ENCODE peak calls at places on chromosomes 5 and 9, in eight cellular contexts. I is A549; R is RCC 7860; V is stimulated activated CD8-positive, alpha-beta memory T cell treated with anti-CD3 and anti-CD28 coated beads, Interleukin-7, amount 100 ng/mL, for 24 hours; T is activated CD4-positive, alpha-beta T cell treated with anti-CD3 and anti-CD28 coated beads for 1 hour; D is type B pancreatic cell; A is COLO829; E is T-helper 17 cell. Z is an unnamed sample.

GRCh38 chr9:84756156-84756555 is 86.6 kb downstream of the NTRK2 start:
- DNase-seq in T (no peak), V (no peak), I (no peak), A (no peak), D (no peak), R (no peak), E (no peak), Z (no peak)

GRCh38 chr9:79257215-79257614 is 314.6 kb upstream of the TLE4 start:
- DNase-seq in V (no peak), T (no peak), R (no peak), E (no peak), A (no peak), D (no peak), I (no peak), Z (no peak)

GRCh38 chr5:146867996-146868708 is 10.4 kb downstream of the PPP2R2B start:
- DNase-seq in A (no peak), T (no peak), D (no peak), V (no peak), R (no peak), E (no peak), I (no peak), Z (no peak)

GRCh38 chr5:77957931-77958476 is 181.9 kb upstream of the TBCA start:
- DNase-seq in I (no peak), D (no peak), T (no peak), E (no peak), V (no peak), R (no peak), A (no peak), Z (no peak)

GRCh38 chr5:56671571-56671970 is 143.8 kb upstream of the MAP3K1 start:
- DNase-seq in A (no peak), D (no peak), E (no peak), V (no peak), T (no peak), R (no peak), I (no peak), Z (no peak)

GRCh38 chr9:84271004-84271886 is 69.3 kb downstream of the SLC28A3 start:
- DNase-seq in I (no peak), T (peak), V (no peak), A (no peak), D (no peak), E (no peak), R (no peak), Z (peak)

GRCh38 chr5:150410524-150411244 is 2.0 kb downstream of the CD74 start:
- DNase-seq in D (no peak), T (peak), I (peak), A (peak), E (no peak), V (no peak), R (peak), Z (no peak)

GRCh38 chr9:78213696-78214095 is 22.2 kb upstream of the CEP78 start:
- DNase-seq in V (no peak), D (no peak), R (peak), T (no peak), A (peak), E (no peak), I (no peak), Z (no peak)

GRCh38 chr9:10204276-10204675 is 408.5 kb downstream of the PTPRD start:
- DNase-seq in I (no peak), V (no peak), R (no peak), T (no peak), A (no peak), E (no peak), D (no peak), Z (no peak)

GRCh38 chr9:113492343-113493079 is 29.0 kb downstream of the RGS3 start:
- DNase-seq in T (no peak), V (no peak), R (no peak), E (no peak), D (no peak), A (peak), I (no peak), Z (no peak)

GRCh38 chr9:16705121-16705604 is 165.3 kb downstream of the BNC2 start:
- DNase-seq in A (peak), E (no peak), D (no peak), V (no peak), I (peak), R (peak), T (no peak), Z (no peak)

GRCh38 chr9:4923580-4924544 is 61.2 kb upstream of the JAK2 start:
- DNase-seq in D (no peak), A (no peak), V (no peak), E (no peak), T (no peak), R (peak), I (peak), Z (no peak)

GRCh38 chr5:71830626-71831539 is 111.8 kb downstream of the CARTPT start:
- DNase-seq in I (no peak), A (peak), D (no peak), T (no peak), V (no peak), R (no peak), E (no peak), Z (no peak)

GRCh38 chr9:136854113-136854841 is 2.1 kb downstream of the MAMDC4 start:
- DNase-seq in E (peak), V (no peak), I (no peak), D (no peak), A (no peak), T (no peak), R (no peak), Z (no peak)

GRCh38 chr9:71748280-71748743 is 20.0 kb downstream of the CEMIP2 start:
- DNase-seq in E (no peak), I (no peak), A (no peak), R (peak), T (no peak), D (no peak), V (no peak), Z (no peak)

GRCh38 chr5:74766348-74766886 is 500 bp downstream of the GFM2 start:
- DNase-seq in D (no peak), A (peak), I (peak), V (no peak), R (peak), T (no peak), E (no peak), Z (no peak)

GRCh38 chr9:16257604-16258003 is 612.9 kb downstream of the BNC2 start:
- DNase-seq in V (no peak), A (no peak), D (no peak), I (no peak), T (no peak), R (no peak), E (no peak), Z (no peak)

GRCh38 chr5:159419567-159419966 is 89.3 kb upstream of the IL12B start:
- DNase-seq in A (no peak), I (peak), E (no peak), R (no peak), D (no peak), V (no peak), T (no peak), Z (no peak)

GRCh38 chr5:39815701-39816100 is 390.9 kb upstream of the DAB2 start:
- DNase-seq in R (no peak), I (no peak), T (no peak), A (no peak), V (no peak), E (no peak), D (no peak), Z (no peak)

GRCh38 chr9:23380821-23381220 is 445.2 kb downstream of the ELAVL2 start:
- DNase-seq in R (no peak), A (no peak), T (no peak), D (no peak), E (no peak), V (no peak), I (no peak), Z (no peak)

GRCh38 chr5:34721359-34721758 is 65.2 kb downstream of the RAI14 start:
- DNase-seq in D (no peak), A (no peak), I (no peak), T (no peak), V (no peak), R (no peak), E (no peak), Z (no peak)

GRCh38 chr9:2355594-2355993 is 266.0 kb upstream of the VLDLR start:
- DNase-seq in R (no peak), A (no peak), T (no peak), D (no peak), I (no peak), V (no peak), E (no peak), Z (no peak)

GRCh38 chr9:81661339-81661738 is 28.0 kb downstream of the TLE1 start:
- DNase-seq in D (no peak), V (no peak), R (no peak), I (no peak), A (no peak), E (no peak), T (no peak), Z (no peak)

GRCh38 chr5:123943136-123943535 is 431.2 kb downstream of the CSNK1G3 start:
- DNase-seq in I (no peak), E (no peak), T (no peak), A (no peak), R (no peak), V (no peak), D (no peak), Z (no peak)

GRCh38 chr5:39757121-39757520 is 332.3 kb upstream of the DAB2 start:
- DNase-seq in T (no peak), I (no peak), V (no peak), R (peak), E (no peak), A (peak), D (no peak), Z (no peak)

GRCh38 chr5:10427201-10427600 is 14.5 kb upstream of the ROPN1L start:
- DNase-seq in T (no peak), D (no peak), E (no peak), A (peak), V (no peak), I (no peak), R (no peak), Z (no peak)

GRCh38 chr5:173866249-173867172 is 21.6 kb upstream of the CPEB4 start:
- DNase-seq in A (no peak), R (no peak), E (no peak), I (no peak), V (no peak), T (no peak), D (no peak), Z (no peak)

GRCh38 chr5:177364159-177364962 is 6.6 kb downstream of the RGS14 start:
- DNase-seq in R (no peak), D (no peak), E (no peak), T (no peak), I (no peak), A (no peak), V (no peak), Z (no peak)

GRCh38 chr5:138874771-138875628 is at the start of gene LRRTM2:
- DNase-seq in I (no peak), E (no peak), T (no peak), D (no peak), V (no peak), A (peak), R (no peak), Z (no peak)

GRCh38 chr9:88816141-88816540 is 175.1 kb upstream of the S1PR3 start:
- DNase-seq in D (no peak), E (no peak), T (no peak), I (no peak), A (no peak), V (no peak), R (peak), Z (no peak)

GRCh38 chr9:68702493-68702892 is 2.5 kb upstream of the PIP5K1B start:
- DNase-seq in I (no peak), T (no peak), R (no peak), D (no peak), E (no peak), A (peak), V (no peak), Z (no peak)

GRCh38 chr5:775960-776861 is 8.3 kb downstream of the ZDHHC11B start:
- DNase-seq in R (no peak), E (no peak), A (no peak), V (no peak), D (no peak), T (no peak), I (no peak), Z (peak)